ENCODE peak calls at places on chromosomes 7 and 10, in four cellular contexts. S is AG08395, L is anterior cingulate cortex, H is OCI-LY7. U is an unnamed sample.

GRCh38 chr10:88705951-88706350 is at the start of gene LIPK:
- DNase-seq in L (no peak), S (no peak), H (no peak), U (no peak)

GRCh38 chr10:58412502-58412961 is 27.3 kb downstream of the TFAM start:
- DNase-seq in S (peak; percentile 74), H (no peak), L (no peak), U (peak; percentile 46)

GRCh38 chr7:124765401-124766352 is at the start of gene GPR37:
- DNase-seq in S (peak; percentile 93), H (no peak), L (peak; percentile 94), U (peak; percentile 76)

GRCh38 chr7:95485749-95486148 is at the start of gene ASB4:
- DNase-seq in H (no peak), L (no peak), S (no peak), U (no peak)

GRCh38 chr10:58780481-58780880 is 267.8 kb downstream of the BICC1 start:
- DNase-seq in H (no peak), S (no peak), L (no peak), U (no peak)

GRCh38 chr10:84293171-84293570 is 35.2 kb upstream of the CCSER2 start:
- DNase-seq in H (no peak), S (no peak), L (no peak), U (no peak)

GRCh38 chr10:93413252-93413689 is 68.9 kb downstream of the MYOF start:
- DNase-seq in H (no peak), L (no peak), S (peak; percentile 20), U (no peak)

GRCh38 chr10:86290933-86291615 is 75.5 kb downstream of the GRID1 start:
- DNase-seq in S (no peak), L (no peak), H (no peak), U (no peak)

GRCh38 chr10:74586088-74586585 is 240.3 kb upstream of the KAT6B start:
- DNase-seq in S (no peak), H (peak; percentile 36), L (no peak), U (peak; percentile 31)

GRCh38 chr10:123565691-123566660 is 100.2 kb upstream of the GPR26 start:
- DNase-seq in S (no peak), H (no peak), L (no peak), U (no peak)

GRCh38 chr7:101108330-101108857 is 18.5 kb upstream of the SERPINE1 start:
- DNase-seq in L (peak; percentile 49), H (no peak), S (peak; percentile 64), U (no peak)

GRCh38 chr7:10855583-10855982 is 118.1 kb upstream of the PHF14 start:
- DNase-seq in L (no peak), H (no peak), S (no peak), U (no peak)

U was measured in foreskin fibroblast.